ENCODE peak calls at places on chromosomes 7 and 10, in eight cellular contexts. G is body of pancreas, R is transverse colon, U is GM12878, W is heart left ventricle, I is thyroid gland, B is HCT116, E is IMR-90. V is an unnamed sample.
A peak's percentile ranks its signal among the peaks of the same experiment; 100 is the strongest.

GRCh38 chr10:49783645-49784044 is 21.5 kb upstream of the OGDHL start:
- DNase-seq in G (no peak), R (no peak), U (no peak), W (no peak), I (no peak), B (no peak), E (no peak), V (no peak)

GRCh38 chr10:131172433-131172832 is 139.1 kb downstream of the TCERG1L start:
- DNase-seq in G (no peak), R (no peak), U (no peak), W (no peak), I (no peak), B (no peak), E (no peak), V (peak; percentile 20)

GRCh38 chr10:115947104-115947503 is 325.9 kb downstream of the GFRA1 start:
- DNase-seq in G (no peak), R (no peak), U (no peak), W (no peak), I (no peak), B (no peak), E (peak; percentile 58), V (no peak)

GRCh38 chr7:16083931-16084330 is 337.4 kb downstream of the CRPPA start:
- DNase-seq in G (no peak), R (no peak), U (no peak), W (no peak), I (no peak), B (peak; percentile 56), E (peak; percentile 9), V (no peak)

GRCh38 chr10:46033602-46034011 is 3.2 kb upstream of the NCOA4 start:
- DNase-seq in G (no peak), R (no peak), U (no peak), W (no peak), I (no peak), B (no peak), E (peak; percentile 83), V (peak; percentile 42)

GRCh38 chr7:78279035-78279434 is 480.5 kb downstream of the PHTF2 start:
- DNase-seq in G (no peak), R (no peak), U (no peak), W (no peak), I (no peak), B (no peak), E (peak; percentile 91), V (no peak)

GRCh38 chr10:123136806-123137642 is 1.3 kb downstream of the HMX3 start:
- DNase-seq in G (no peak), R (no peak), U (no peak), W (no peak), I (no peak), B (no peak), E (no peak), V (no peak)

GRCh38 chr7:144780071-144780608 is 55.7 kb downstream of the TPK1 start:
- DNase-seq in G (no peak), R (no peak), U (no peak), W (no peak), I (no peak), B (peak; percentile 12), E (no peak), V (no peak)

GRCh38 chr7:1926908-1927306 is 256.8 kb downstream of the ELFN1 start:
- DNase-seq in G (no peak), R (no peak), U (no peak), W (no peak), I (no peak), B (no peak), E (no peak), V (no peak)

GRCh38 chr10:11165591-11166543 is 148.2 kb downstream of the CELF2 start:
- DNase-seq in G (no peak), R (peak; percentile 63), U (no peak), W (peak; percentile 72), I (peak; percentile 70), B (no peak), E (no peak), V (peak; percentile 43)

GRCh38 chr10:69684020-69684980 is 54.3 kb downstream of the FAM241B start:
- DNase-seq in G (peak; percentile 72), R (peak; percentile 90), U (no peak), W (peak; percentile 29), I (peak; percentile 48), B (no peak), E (peak; percentile 22), V (peak; percentile 30)

GRCh38 chr10:64038097-64038496 is 516.9 kb downstream of the REEP3 start:
- DNase-seq in G (no peak), R (no peak), U (no peak), W (no peak), I (no peak), B (no peak), E (no peak), V (no peak)

GRCh38 chr7:150997817-150998216 is 7.0 kb downstream of the NOS3 start:
- DNase-seq in G (no peak), R (no peak), U (no peak), W (no peak), I (no peak), B (no peak), E (no peak), V (no peak)

GRCh38 chr10:89153086-89153485 is 54.0 kb downstream of the CH25H start:
- DNase-seq in G (no peak), R (no peak), U (no peak), W (no peak), I (no peak), B (no peak), E (no peak), V (no peak)

GRCh38 chr10:45418859-45419672 is 45.0 kb downstream of the ALOX5 start:
- DNase-seq in G (no peak), R (peak; percentile 72), U (peak; percentile 51), W (peak; percentile 80), I (peak; percentile 62), B (no peak), E (peak; percentile 10), V (peak; percentile 51)

GRCh38 chr10:132643709-132644543 is 106.3 kb downstream of the INPP5A start:
- DNase-seq in G (peak; percentile 8), R (no peak), U (no peak), W (no peak), I (no peak), B (no peak), E (no peak), V (no peak)

DNA sequence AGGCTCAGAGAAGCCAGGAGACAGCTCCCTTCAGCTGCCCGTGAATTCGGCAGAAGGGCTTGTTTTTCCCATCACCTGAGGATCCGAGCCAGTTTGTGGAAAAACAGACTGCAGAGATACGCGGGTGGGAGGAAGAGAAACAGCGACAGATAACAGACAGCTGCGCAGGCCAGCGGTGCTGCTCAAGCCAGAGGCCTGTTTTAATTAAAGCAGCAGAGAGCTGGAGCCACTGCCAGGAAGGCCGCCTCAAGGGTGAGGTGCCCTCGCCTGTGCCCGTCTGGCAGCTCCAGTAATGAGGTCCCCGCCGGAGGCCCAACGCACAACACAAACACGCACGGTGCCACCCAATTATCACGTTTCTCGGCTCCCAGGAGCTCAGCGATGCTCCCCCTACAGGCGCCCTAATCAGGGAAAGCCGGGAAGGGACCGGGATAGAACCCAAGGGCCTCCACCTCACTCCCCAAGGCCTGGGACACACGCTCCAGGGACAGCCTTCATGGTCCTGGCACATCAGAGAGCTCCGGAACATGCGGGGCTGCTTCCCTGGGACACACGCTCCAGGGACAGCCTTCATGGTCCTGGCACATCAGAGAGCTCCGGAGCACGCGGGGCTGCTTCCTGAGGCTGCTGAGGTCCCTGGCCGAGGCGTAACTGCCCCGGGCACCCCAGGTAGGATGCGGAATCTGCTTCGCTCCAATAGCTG is 60.6 kb upstream of the DNAAF5 start:
- DNase-seq in G (no peak), R (no peak), U (no peak), W (peak; percentile 39), I (no peak), B (no peak), E (no peak), V (no peak)
- TF ChIP-seq CTCF in G (no peak), R (no peak), U (no peak), W (peak; percentile 14), I (no peak), B (no peak), E (no peak), V (no peak)

DNA sequence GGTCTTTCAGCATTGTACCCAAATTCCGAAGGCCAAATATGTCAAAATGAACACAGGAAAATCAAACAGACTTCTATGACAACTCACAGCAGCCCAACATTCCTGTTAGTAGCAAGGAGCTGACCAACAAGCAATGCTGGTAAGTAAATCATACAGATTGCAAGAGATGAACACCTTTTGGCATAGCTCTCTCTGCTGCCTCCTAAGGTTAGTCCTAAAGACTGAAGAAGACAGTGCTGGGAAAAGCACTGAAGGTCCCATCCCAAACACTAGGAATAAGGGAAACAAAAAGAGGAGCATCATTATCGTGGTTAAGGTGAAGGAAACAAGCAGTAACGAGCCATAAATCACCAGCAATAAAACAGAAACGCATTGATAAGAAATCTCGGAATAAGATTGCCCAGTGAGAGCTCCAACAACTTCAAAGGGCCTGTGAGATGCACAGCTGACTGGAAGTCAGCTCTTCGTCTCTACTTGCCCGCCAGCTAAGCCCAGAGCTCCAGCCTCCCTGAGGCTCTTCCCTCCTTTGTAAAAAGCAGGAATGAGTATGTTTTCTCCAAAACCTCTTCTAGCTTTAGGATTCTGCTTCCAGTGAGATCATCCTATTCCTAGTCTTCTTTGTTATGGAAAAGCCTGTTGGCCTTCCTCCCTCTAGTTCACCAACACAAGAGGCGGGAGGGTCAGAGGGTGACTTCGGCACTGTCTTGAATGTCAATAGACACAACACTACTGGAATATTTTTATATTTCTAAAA is 15.3 kb downstream of the NUDT5 start:
- DNase-seq in G (no peak), R (no peak), U (no peak), W (no peak), I (no peak), B (no peak), E (no peak), V (no peak)
- TF ChIP-seq POLR2A in G (no peak), R (no peak), U (no peak), W (no peak), I (no peak), B (no peak), E (no peak), V (no peak)

GRCh38 chr7:38222481-38223096 is 44.5 kb downstream of the STARD3NL start:
- DNase-seq in G (no peak), R (no peak), U (peak; percentile 34), W (no peak), I (no peak), B (peak; percentile 34), E (peak; percentile 62), V (no peak)
- TF ChIP-seq CTCF in G (peak; percentile 88), R (peak; percentile 94), U (peak; percentile 79), W (peak; percentile 95), I (peak; percentile 87), B (peak; percentile 87), E (peak; percentile 83), V (peak; percentile 87)

GRCh38 chr7:30596043-30596641 is 1.5 kb downstream of the GARS1 start:
- DNase-seq in G (peak; percentile 21), R (no peak), U (no peak), W (no peak), I (no peak), B (no peak), E (peak; percentile 41), V (no peak)

GRCh38 chr7:30596721-30597120 is 2.0 kb downstream of the GARS1 start:
- DNase-seq in G (no peak), R (no peak), U (no peak), W (no peak), I (no peak), B (no peak), E (peak; percentile 8), V (no peak)

GRCh38 chr7:30595461-30596042 is 874 bp downstream of the GARS1 start:
- DNase-seq in G (no peak), R (no peak), U (peak; percentile 1), W (no peak), I (no peak), B (no peak), E (no peak), V (no peak)

GRCh38 chr7:30594055-30594539 is 581 bp upstream of the GARS1 start:
- DNase-seq in G (no peak), R (peak; percentile 49), U (peak; percentile 23), W (peak; percentile 23), I (peak; percentile 22), B (no peak), E (peak; percentile 24), V (no peak)

GRCh38 chr7:30594540-30595460 is at the start of gene GARS1:
- DNase-seq in G (peak; percentile 89), R (peak; percentile 91), U (peak; percentile 55), W (peak; percentile 88), I (peak; percentile 90), B (peak; percentile 86), E (peak; percentile 92), V (peak; percentile 93)
- TF ChIP-seq POLR2A in G (peak; percentile 92), R (peak; percentile 92), U (peak; percentile 98), W (peak; percentile 77), I (peak; percentile 90), B (peak; percentile 83), E (peak; percentile 94), V (peak; percentile 67)

V was measured in stomach.